ENCODE peak calls at places on chromosome 19, in eight cellular contexts. I, S, L, U, N, D, K and X are unnamed samples.

GRCh38 chr19:48421548-48421947 is 24.2 kb upstream of the GRWD1 start:
- ATAC-seq in I (no peak), S (no peak), L (no peak), U (no peak), N (no peak), D (no peak), K (no peak), X (peak; percentile 60)

GRCh38 chr19:40220674-40221073 is 2.5 kb upstream of the TTC9B start:
- ATAC-seq in I (no peak), S (no peak), L (no peak), U (no peak), N (no peak), D (no peak), K (no peak), X (no peak)

GRCh38 chr19:39265321-39265916 is 2.8 kb upstream of the IFNL2 start:
- ATAC-seq in I (no peak), S (no peak), L (no peak), U (peak; percentile 15), N (no peak), D (no peak), K (peak; percentile 12), X (no peak)

GRCh38 chr19:7366701-7367420 is 18.1 kb downstream of the ARHGEF18 start:
- ATAC-seq in I (peak; percentile 78), S (no peak), L (no peak), U (peak; percentile 47), N (no peak), D (no peak), K (peak; percentile 65), X (no peak)

GRCh38 chr19:3964256-3965194 is 6.4 kb downstream of the DAPK3 start:
- ATAC-seq in I (no peak), S (no peak), L (no peak), U (no peak), N (no peak), D (no peak), K (no peak), X (no peak)

GRCh38 chr19:18131841-18132596 is 20.9 kb upstream of the PIK3R2 start:
- ATAC-seq in I (no peak), S (no peak), L (no peak), U (no peak), N (no peak), D (no peak), K (no peak), X (no peak)

GRCh38 chr19:17616961-17617806 is 61.7 kb downstream of the COLGALT1 start:
- ATAC-seq in I (no peak), S (peak; percentile 18), L (no peak), U (no peak), N (no peak), D (no peak), K (no peak), X (no peak)

GRCh38 chr19:6736917-6737283 is 480 bp downstream of the GPR108 start:
- ATAC-seq in I (peak; percentile 1), S (peak; percentile 0), L (no peak), U (no peak), N (no peak), D (no peak), K (peak; percentile 0), X (no peak)

GRCh38 chr19:42628411-42629135 is 33.8 kb upstream of the CEACAM8 start:
- ATAC-seq in I (peak; percentile 89), S (no peak), L (no peak), U (peak; percentile 47), N (no peak), D (no peak), K (peak; percentile 85), X (no peak)

GRCh38 chr19:29623726-29624488 is 17.8 kb downstream of the POP4 start:
- ATAC-seq in I (peak; percentile 84), S (no peak), L (no peak), U (peak; percentile 21), N (peak; percentile 35), D (no peak), K (peak; percentile 71), X (no peak)

GRCh38 chr19:34712606-34713261 is 21.3 kb upstream of the ZNF181 start:
- ATAC-seq in I (peak; percentile 53), S (peak; percentile 92), L (peak; percentile 83), U (peak; percentile 45), N (peak; percentile 58), D (peak; percentile 52), K (peak; percentile 58), X (no peak)

GRCh38 chr19:3179739-3180293 is 1.2 kb downstream of the S1PR4 start:
- ATAC-seq in I (peak; percentile 5), S (no peak), L (no peak), U (peak; percentile 7), N (no peak), D (no peak), K (peak; percentile 44), X (no peak)

GRCh38 chr19:38003427-38004099 is 96.6 kb downstream of the SIPA1L3 start:
- ATAC-seq in I (peak; percentile 57), S (peak; percentile 62), L (peak; percentile 40), U (no peak), N (no peak), D (peak; percentile 4), K (peak; percentile 66), X (peak; percentile 44)

GRCh38 chr19:44746946-44747738 is 1.4 kb upstream of the BCL3 start:
- ATAC-seq in I (peak; percentile 76), S (peak; percentile 93), L (peak; percentile 92), U (peak; percentile 72), N (peak; percentile 82), D (peak; percentile 92), K (peak; percentile 88), X (peak; percentile 89)

GRCh38 chr19:38265213-38265861 is 964 bp downstream of the SPINT2 start:
- ATAC-seq in I (no peak), S (peak; percentile 28), L (peak; percentile 36), U (peak; percentile 40), N (no peak), D (peak; percentile 29), K (no peak), X (no peak)

GRCh38 chr19:38990949-38991697 is 15.6 kb upstream of the FBXO17 start:
- ATAC-seq in I (no peak), S (no peak), L (no peak), U (no peak), N (no peak), D (no peak), K (no peak), X (no peak)